ENCODE peak calls at places on chromosomes 3 and 15, in nine cellular contexts. K is Peyer's patch, R is lower leg skin, U is stomach, V is thyroid gland, D is spleen, J is GM12891, M is HCT116, T is A549. G is an unnamed sample.

GRCh38 chr3:134650431-134651346 is at the start of gene KY:
- DNase-seq in D (no peak), T (peak; percentile 19), V (peak; percentile 80), J (peak; percentile 32), R (peak; percentile 17), U (peak; percentile 54), M (no peak), K (no peak), G (peak; percentile 67)

GRCh38 chr3:107328074-107328473 is 49.2 kb upstream of the CCDC54 start:
- DNase-seq in T (no peak), M (no peak), U (no peak), K (no peak), D (no peak), V (no peak), R (no peak), J (no peak), G (no peak)

GRCh38 chr3:150232992-150233451 is 175.1 kb upstream of the TSC22D2 start:
- DNase-seq in V (peak; percentile 96), M (no peak), T (no peak), J (no peak), D (no peak), U (peak; percentile 53), K (no peak), R (no peak), G (peak; percentile 35)

GRCh38 chr3:128317101-128317697 is 149.5 kb downstream of the DNAJB8 start:
- DNase-seq in D (no peak), T (no peak), U (peak; percentile 17), K (no peak), J (no peak), M (no peak), V (no peak), R (no peak), G (peak; percentile 23)

GRCh38 chr15:65942436-65942835 is 73.1 kb downstream of the RAB11A start:
- DNase-seq in J (no peak), R (no peak), V (no peak), T (no peak), K (no peak), D (no peak), M (no peak), U (no peak), G (no peak)

GRCh38 chr3:184336484-184337230 is 743 bp upstream of the FAM131A start:
- DNase-seq in J (no peak), V (peak; percentile 62), U (peak; percentile 55), K (no peak), T (peak; percentile 56), D (no peak), M (no peak), R (no peak), G (peak; percentile 65)

GRCh38 chr3:11136871-11137626 is 17.2 kb upstream of the HRH1 start:
- DNase-seq in D (no peak), U (no peak), K (no peak), V (no peak), R (peak; percentile 66), J (no peak), T (peak; percentile 95), M (peak; percentile 100), G (peak; percentile 68)

GRCh38 chr3:34090876-34091275 is 292.4 kb downstream of the PDCD6IP start:
- DNase-seq in T (no peak), R (no peak), K (no peak), J (no peak), M (no peak), D (no peak), V (no peak), U (no peak), G (no peak)

GRCh38 chr3:153614563-153614962 is 452.5 kb downstream of the RAP2B start:
- DNase-seq in R (no peak), D (no peak), K (no peak), V (no peak), M (peak; percentile 4), U (no peak), T (peak; percentile 37), J (no peak), G (no peak)

GRCh38 chr3:168575750-168576149 is 480.0 kb upstream of the GOLIM4 start:
- DNase-seq in V (no peak), J (no peak), T (no peak), D (no peak), R (no peak), U (no peak), K (no peak), M (no peak), G (no peak)

GRCh38 chr3:72520690-72521308 is 327.4 kb downstream of the SHQ1 start:
- DNase-seq in R (no peak), T (peak; percentile 27), U (no peak), V (no peak), D (no peak), J (no peak), M (peak; percentile 16), K (no peak), G (no peak)

GRCh38 chr3:23079976-23080375 is 123.2 kb upstream of the UBE2E2 start:
- DNase-seq in M (no peak), J (no peak), V (peak; percentile 49), K (no peak), U (no peak), T (peak; percentile 15), D (no peak), R (no peak), G (no peak)

GRCh38 chr3:94420941-94421340 is 358.1 kb downstream of the NSUN3 start:
- DNase-seq in D (no peak), T (no peak), J (no peak), V (no peak), M (no peak), R (no peak), U (no peak), K (no peak), G (no peak)

GRCh38 chr3:141441381-141442365 is 45.2 kb upstream of the RASA2 start:
- DNase-seq in U (peak; percentile 51), V (peak; percentile 77), R (peak; percentile 62), J (peak; percentile 53), K (peak; percentile 76), T (peak; percentile 66), M (no peak), D (peak; percentile 89), G (peak; percentile 58)

GRCh38 chr15:89912674-89913396 is at the start of gene ARPIN:
- DNase-seq in J (peak; percentile 50), K (peak; percentile 80), M (no peak), R (peak; percentile 28), V (peak; percentile 61), D (no peak), U (peak; percentile 65), T (peak; percentile 63), G (peak; percentile 69)

DNA sequence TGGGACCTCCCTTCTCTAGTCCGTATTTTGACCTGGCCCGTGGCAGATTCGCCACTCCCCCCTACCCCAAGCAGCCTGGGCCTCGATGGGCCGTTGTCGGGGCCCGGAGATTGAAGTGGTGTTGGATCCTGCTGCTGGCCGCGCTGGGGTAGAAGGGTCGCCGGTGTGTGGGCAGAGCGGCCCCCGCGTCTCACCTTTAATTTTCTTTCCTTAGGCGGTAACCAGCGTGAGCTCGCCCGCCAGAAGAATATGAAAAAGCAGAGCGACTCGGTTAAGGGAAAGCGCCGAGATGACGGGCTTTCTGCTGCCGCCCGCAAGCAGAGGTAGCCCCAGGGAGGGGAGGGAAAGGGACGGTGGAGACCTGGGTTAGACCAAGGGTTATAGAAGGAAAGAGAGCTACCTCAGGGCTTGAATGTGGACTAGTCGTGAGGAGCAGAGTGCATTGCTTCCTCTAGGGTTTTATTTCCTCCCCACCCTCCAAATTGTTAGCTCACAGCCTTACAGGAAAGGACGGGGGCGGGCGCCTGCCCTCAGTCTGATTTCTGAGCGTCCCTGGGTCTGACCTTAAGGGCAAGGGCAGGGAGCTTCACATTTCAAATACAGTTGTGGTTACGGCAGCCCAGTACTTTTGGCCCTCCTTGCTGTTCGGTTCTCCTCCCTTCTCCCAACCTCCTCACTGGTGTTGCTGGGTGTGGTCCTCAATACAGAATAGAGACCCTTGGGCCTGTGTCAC is 807 bp downstream of the SERF2 start:
- DNase-seq in D (peak; percentile 79), T (no peak), K (peak; percentile 59), R (peak; percentile 30), M (no peak), V (no peak), J (no peak), U (no peak), G (peak; percentile 34)
- TF ChIP-seq POLR2A in D (peak; percentile 13), T (no peak), K (no peak), R (no peak), M (no peak), V (no peak), J (peak; percentile 41), U (no peak), G (no peak)

DNA sequence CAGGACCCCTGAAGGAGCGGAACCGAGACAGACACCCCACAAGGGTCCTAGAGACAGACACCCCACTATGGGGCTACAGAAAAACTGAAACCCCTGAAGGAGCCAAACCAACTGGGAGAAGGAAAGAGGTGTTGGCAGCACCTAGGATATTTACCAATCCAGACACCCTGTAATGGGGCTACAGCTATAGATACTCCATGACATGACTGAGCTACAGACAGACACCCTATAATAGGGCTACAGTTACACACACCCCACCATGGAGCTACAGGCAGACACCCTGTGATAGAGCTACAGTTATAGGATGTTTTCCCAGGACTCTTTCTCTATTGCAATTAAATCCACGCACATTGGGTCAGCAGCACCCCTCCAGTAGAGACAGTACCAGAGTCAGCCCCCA is 22.6 kb upstream of the ADGRG7 start:
- DNase-seq in U (no peak), V (no peak), K (no peak), J (no peak), R (no peak), T (no peak), M (no peak), D (no peak), G (no peak)
- TF ChIP-seq POLR2A in U (no peak), V (no peak), K (no peak), J (no peak), R (no peak), T (no peak), M (no peak), D (no peak), G (no peak)

DNA sequence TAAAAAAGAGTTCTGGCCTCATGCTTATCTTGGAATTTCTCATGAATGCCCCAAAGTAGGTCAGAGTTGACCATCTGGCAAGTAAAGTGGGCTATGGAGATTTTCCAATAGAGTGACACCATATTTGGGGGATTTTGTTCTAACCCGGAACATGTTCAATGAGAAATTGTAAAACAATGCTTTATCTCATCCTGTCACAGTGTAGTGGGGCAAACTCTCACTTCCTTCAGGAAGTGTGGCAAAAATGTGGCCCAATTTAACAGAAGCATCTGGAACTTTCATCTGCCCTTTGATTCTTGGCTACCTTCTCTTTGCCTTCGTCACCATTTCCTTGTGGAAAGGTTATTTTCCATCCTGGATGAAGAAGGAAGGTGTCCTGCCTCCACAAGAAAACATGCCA is 70.8 kb downstream of the ADAMTS9 start:
- DNase-seq in M (no peak), D (no peak), T (no peak), R (no peak), U (no peak), K (no peak), J (no peak), V (no peak), G (no peak)
- TF ChIP-seq POLR2A in M (no peak), D (no peak), T (no peak), R (no peak), U (no peak), K (no peak), J (no peak), V (no peak), G (no peak)

GRCh38 chr15:63040954-63041353 is 1.6 kb upstream of the TPM1 start:
- DNase-seq in J (no peak), R (no peak), K (no peak), D (no peak), U (no peak), T (no peak), M (no peak), V (no peak), G (no peak)
- TF ChIP-seq POLR2A in J (no peak), R (no peak), K (no peak), D (no peak), U (no peak), T (no peak), M (no peak), V (no peak), G (no peak)